ENCODE peak calls at places on chromosome 6, in nine cellular contexts. B, L, Q, A, P, D, X, I and E are unnamed samples.

GRCh38 chr6:6220718-6221117 is 99.7 kb downstream of the F13A1 start:
- DNase-seq in B (no peak), L (no peak), Q (no peak), A (no peak), P (no peak), D (no peak), X (no peak), I (no peak), E (no peak)

GRCh38 chr6:43932259-43932900 is 162.4 kb downstream of the VEGFA start:
- DNase-seq in B (no peak), L (no peak), Q (no peak), A (no peak), P (no peak), D (no peak), X (no peak), I (no peak), E (no peak)

GRCh38 chr6:24690561-24690960 is 23.7 kb downstream of the ACOT13 start:
- DNase-seq in B (no peak), L (peak; percentile 41), Q (no peak), A (no peak), P (no peak), D (no peak), X (no peak), I (no peak), E (no peak)

GRCh38 chr6:40587240-40588069 is at the start of gene LRFN2:
- DNase-seq in B (peak; percentile 76), L (peak; percentile 86), Q (peak; percentile 60), A (peak; percentile 74), P (peak; percentile 71), D (peak; percentile 50), X (peak; percentile 84), I (peak; percentile 80), E (peak; percentile 76)

GRCh38 chr6:89610149-89610642 is 28.4 kb downstream of the LYRM2 start:
- DNase-seq in B (peak; percentile 47), L (peak; percentile 58), Q (peak; percentile 36), A (peak; percentile 89), P (peak; percentile 74), D (peak; percentile 20), X (peak; percentile 52), I (peak; percentile 66), E (peak; percentile 81)

GRCh38 chr6:147132889-147133288 is 71.3 kb upstream of the STXBP5 start:
- DNase-seq in B (no peak), L (peak; percentile 67), Q (peak; percentile 2), A (no peak), P (no peak), D (peak; percentile 72), X (no peak), I (no peak), E (no peak)

GRCh38 chr6:113464959-113465358 is 392.2 kb upstream of the MARCKS start:
- DNase-seq in B (no peak), L (no peak), Q (no peak), A (no peak), P (no peak), D (peak; percentile 77), X (no peak), I (no peak), E (no peak)

GRCh38 chr6:7137335-7138106 is 29.8 kb downstream of the RREB1 start:
- DNase-seq in B (peak; percentile 75), L (no peak), Q (peak; percentile 73), A (peak; percentile 78), P (peak; percentile 53), D (peak; percentile 50), X (peak; percentile 17), I (peak; percentile 78), E (peak; percentile 61)

GRCh38 chr6:143396497-143397228 is 53.8 kb downstream of the ADAT2 start:
- DNase-seq in B (no peak), L (no peak), Q (no peak), A (no peak), P (no peak), D (no peak), X (no peak), I (no peak), E (no peak)

GRCh38 chr6:112701201-112701600 is 354.1 kb downstream of the RFPL4B start:
- DNase-seq in B (no peak), L (no peak), Q (no peak), A (no peak), P (no peak), D (peak; percentile 77), X (no peak), I (peak; percentile 3), E (no peak)

GRCh38 chr6:128731249-128732165 is 151.4 kb upstream of the LAMA2 start:
- DNase-seq in B (peak; percentile 29), L (peak; percentile 58), Q (no peak), A (no peak), P (no peak), D (peak; percentile 76), X (no peak), I (peak; percentile 4), E (no peak)

GRCh38 chr6:17165383-17165782 is 63.5 kb downstream of the STMND1 start:
- DNase-seq in B (peak; percentile 53), L (no peak), Q (no peak), A (no peak), P (no peak), D (peak; percentile 26), X (no peak), I (no peak), E (no peak)

GRCh38 chr6:26400626-26401025 is 1.4 kb upstream of the BTN3A1 start:
- DNase-seq in B (no peak), L (no peak), Q (no peak), A (no peak), P (no peak), D (no peak), X (no peak), I (no peak), E (no peak)

GRCh38 chr6:38133932-38134703 is 314.6 kb downstream of the ZFAND3 start:
- DNase-seq in B (no peak), L (peak; percentile 30), Q (no peak), A (no peak), P (no peak), D (no peak), X (no peak), I (no peak), E (no peak)

GRCh38 chr6:33726696-33727095 is 15.2 kb upstream of the UQCC2 start:
- DNase-seq in B (no peak), L (no peak), Q (no peak), A (no peak), P (no peak), D (no peak), X (no peak), I (no peak), E (no peak)

GRCh38 chr6:111972714-111973678 is 80.9 kb upstream of the CCN6 start:
- DNase-seq in B (peak; percentile 71), L (no peak), Q (no peak), A (peak; percentile 66), P (no peak), D (peak; percentile 99), X (no peak), I (peak; percentile 32), E (peak; percentile 20)

GRCh38 chr6:157241411-157241979 is 81.8 kb downstream of the TMEM242 start:
- DNase-seq in B (no peak), L (no peak), Q (peak; percentile 38), A (peak; percentile 41), P (no peak), D (no peak), X (no peak), I (no peak), E (peak; percentile 39)

GRCh38 chr6:144712541-144712940 is 427.4 kb downstream of the UTRN start:
- DNase-seq in B (no peak), L (no peak), Q (no peak), A (no peak), P (no peak), D (peak; percentile 64), X (no peak), I (no peak), E (no peak)

GRCh38 chr6:103122766-103123601 is 1729.5 kb downstream of the GRIK2 start:
- DNase-seq in B (no peak), L (peak; percentile 14), Q (peak; percentile 82), A (peak; percentile 50), P (no peak), D (peak; percentile 53), X (peak; percentile 52), I (peak; percentile 32), E (peak; percentile 39)

GRCh38 chr6:29995346-29995777 is 53.0 kb downstream of the HLA-A start:
- DNase-seq in B (no peak), L (no peak), Q (peak; percentile 9), A (no peak), P (no peak), D (peak; percentile 5), X (no peak), I (no peak), E (no peak)

GRCh38 chr6:7707787-7708186 is 18.1 kb upstream of the BMP6 start:
- DNase-seq in B (no peak), L (no peak), Q (no peak), A (no peak), P (no peak), D (peak; percentile 51), X (no peak), I (no peak), E (no peak)

GRCh38 chr6:11011787-11012234 is 32.3 kb downstream of the ELOVL2 start:
- DNase-seq in B (no peak), L (no peak), Q (no peak), A (no peak), P (no peak), D (peak; percentile 92), X (no peak), I (no peak), E (no peak)

GRCh38 chr6:127732927-127733326 is 156.0 kb downstream of the C6orf58 start:
- DNase-seq in B (no peak), L (no peak), Q (no peak), A (no peak), P (no peak), D (no peak), X (no peak), I (no peak), E (no peak)

GRCh38 chr6:16477367-16478149 is 239.2 kb downstream of the GMPR start:
- DNase-seq in B (no peak), L (no peak), Q (no peak), A (no peak), P (peak; percentile 69), D (no peak), X (no peak), I (peak; percentile 87), E (no peak)

GRCh38 chr6:132143258-132143657 is 192.1 kb upstream of the CCN2 start:
- DNase-seq in B (no peak), L (no peak), Q (no peak), A (no peak), P (no peak), D (no peak), X (no peak), I (no peak), E (no peak)

GRCh38 chr6:133241088-133241900 is at the start of gene EYA4:
- DNase-seq in B (peak; percentile 21), L (peak; percentile 77), Q (no peak), A (no peak), P (peak; percentile 50), D (no peak), X (no peak), I (no peak), E (no peak)

GRCh38 chr6:140858381-140858971 is 1274.2 kb upstream of the GJE1 start:
- DNase-seq in B (no peak), L (no peak), Q (no peak), A (no peak), P (no peak), D (no peak), X (peak; percentile 2), I (no peak), E (no peak)

GRCh38 chr6:50655848-50656453 is 57.4 kb upstream of the TFAP2D start:
- DNase-seq in B (no peak), L (no peak), Q (no peak), A (peak; percentile 45), P (no peak), D (no peak), X (peak; percentile 23), I (peak; percentile 4), E (no peak)

GRCh38 chr6:7058250-7058923 is 49.4 kb upstream of the RREB1 start:
- DNase-seq in B (peak; percentile 77), L (no peak), Q (no peak), A (peak; percentile 82), P (no peak), D (peak; percentile 98), X (no peak), I (peak; percentile 52), E (peak; percentile 78)

GRCh38 chr6:52503344-52503747 is 73.5 kb downstream of the TRAM2 start:
- DNase-seq in B (no peak), L (peak; percentile 13), Q (peak; percentile 61), A (no peak), P (peak; percentile 47), D (no peak), X (peak; percentile 24), I (no peak), E (no peak)

GRCh38 chr6:7650876-7651275 is 60.9 kb downstream of the SNRNP48 start:
- DNase-seq in B (peak; percentile 29), L (no peak), Q (no peak), A (no peak), P (no peak), D (no peak), X (no peak), I (no peak), E (no peak)